ENCODE peak calls at places on chromosomes 7 and 10, in four cellular contexts. T is IMR-90, D is K562, U is GM12878. O is an unnamed sample.

GRCh38 chr10:17410907-17411306 is 43.5 kb downstream of the ST8SIA6 start:
- DNase-seq in T (no peak), D (no peak), U (no peak), O (no peak)

GRCh38 chr10:116980041-116980440 is 24.9 kb downstream of the SHTN1 start:
- DNase-seq in T (no peak), D (no peak), U (no peak), O (no peak)

GRCh38 chr7:118306771-118307170 is 82.3 kb downstream of the ANKRD7 start:
- DNase-seq in T (no peak), D (no peak), U (no peak), O (no peak)

GRCh38 chr10:69472544-69472943 is 21.3 kb downstream of the TSPAN15 start:
- DNase-seq in T (no peak), D (no peak), U (no peak), O (no peak)

GRCh38 chr7:1742555-1743303 is 72.7 kb downstream of the ELFN1 start:
- DNase-seq in T (peak; percentile 14), D (peak; percentile 57), U (no peak), O (no peak)

GRCh38 chr10:47307381-47307780 is 7.4 kb downstream of the GDF10 start:
- DNase-seq in T (no peak), D (no peak), U (no peak), O (no peak)

GRCh38 chr7:74173074-74173473 is 1.1 kb upstream of the EIF4H start:
- DNase-seq in T (no peak), D (no peak), U (no peak), O (no peak)

GRCh38 chr10:23081156-23081833 is 14.1 kb upstream of the MSRB2 start:
- DNase-seq in T (peak; percentile 3), D (no peak), U (no peak), O (no peak)

GRCh38 chr10:100741386-100742066 is 3.9 kb upstream of the PAX2 start:
- DNase-seq in T (no peak), D (no peak), U (no peak), O (no peak)

GRCh38 chr10:100744136-100744979 is 1.0 kb upstream of the PAX2 start:
- DNase-seq in T (no peak), D (no peak), U (no peak), O (peak; percentile 42)

GRCh38 chr10:100743626-100744135 is 1.7 kb upstream of the PAX2 start:
- DNase-seq in T (peak; percentile 55), D (peak; percentile 64), U (no peak), O (peak; percentile 84)

GRCh38 chr10:100742067-100742771 is 3.2 kb upstream of the PAX2 start:
- DNase-seq in T (no peak), D (no peak), U (no peak), O (no peak)

DNA sequence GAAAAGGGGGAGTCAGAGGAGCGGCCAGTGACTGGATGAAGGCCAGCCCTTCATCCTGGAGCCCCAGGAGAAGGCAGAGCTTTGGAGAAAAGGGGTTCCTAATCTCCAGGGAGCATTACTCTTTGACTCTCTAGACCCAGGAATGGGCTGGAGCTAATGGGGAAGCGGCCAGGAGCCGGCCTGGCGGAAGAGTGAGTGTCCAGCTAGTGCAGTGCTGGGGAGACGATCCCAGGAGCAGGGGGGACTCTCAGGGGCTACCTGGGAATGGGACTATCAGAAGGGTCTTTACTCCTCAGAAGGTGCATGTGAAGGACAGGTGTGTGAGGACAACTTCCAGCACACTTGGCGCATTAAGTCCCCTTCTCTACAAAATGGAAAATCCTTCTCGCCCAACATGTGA is 2.4 kb upstream of the PAX2 start:
- DNase-seq in T (no peak), D (no peak), U (no peak), O (no peak)
- TF ChIP-seq CEBPB in T (no peak), D (no peak), U (no peak), O (no peak)

DNA sequence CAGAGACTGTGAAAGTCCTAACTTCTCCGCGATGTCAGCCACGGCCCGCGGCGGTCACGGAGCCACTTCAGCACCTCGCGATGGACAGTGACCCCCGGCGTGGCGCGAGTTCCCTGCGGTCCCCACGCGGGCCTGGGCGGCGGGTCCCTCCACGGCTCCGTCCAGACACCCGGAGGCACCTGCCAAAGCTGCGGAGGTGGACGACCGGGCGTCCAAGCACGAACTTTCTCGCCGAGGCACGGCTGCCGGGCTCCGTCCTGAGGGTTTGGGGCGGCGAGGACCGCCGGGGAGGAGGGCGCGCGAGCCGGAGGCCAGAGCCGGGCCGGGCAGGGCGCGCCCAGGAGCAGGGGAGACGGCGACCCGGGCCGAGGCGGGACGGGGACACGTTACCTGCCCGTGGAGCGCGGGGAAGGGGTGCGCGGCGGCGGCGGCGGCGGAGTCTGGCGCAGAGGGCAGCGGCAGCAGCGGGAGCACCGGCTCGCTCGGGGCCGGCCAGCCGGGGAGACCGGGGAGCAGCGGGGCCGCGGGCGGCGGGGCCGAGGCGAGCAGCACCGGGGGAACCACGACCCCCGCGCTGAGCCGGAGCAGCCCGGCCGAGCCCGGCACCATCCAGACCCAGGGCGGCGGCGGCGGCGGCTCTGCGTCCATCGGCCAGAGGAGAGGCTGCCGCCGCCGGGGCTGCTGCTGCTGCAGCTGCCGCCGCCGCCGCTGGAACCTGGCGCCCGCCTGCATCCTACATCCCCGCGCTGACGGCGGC is 439 bp downstream of the TCERG1L start:
- DNase-seq in T (no peak), D (no peak), U (no peak), O (no peak)
- TF ChIP-seq ELK1 in T (no peak), D (no peak), U (no peak), O (no peak)

GRCh38 chr10:113138937-113139585 is 189.0 kb downstream of the TCF7L2 start:
- DNase-seq in T (no peak), D (no peak), U (no peak), O (no peak)
- TF ChIP-seq CEBPB in T (no peak), D (no peak), U (no peak), O (no peak)

DNA sequence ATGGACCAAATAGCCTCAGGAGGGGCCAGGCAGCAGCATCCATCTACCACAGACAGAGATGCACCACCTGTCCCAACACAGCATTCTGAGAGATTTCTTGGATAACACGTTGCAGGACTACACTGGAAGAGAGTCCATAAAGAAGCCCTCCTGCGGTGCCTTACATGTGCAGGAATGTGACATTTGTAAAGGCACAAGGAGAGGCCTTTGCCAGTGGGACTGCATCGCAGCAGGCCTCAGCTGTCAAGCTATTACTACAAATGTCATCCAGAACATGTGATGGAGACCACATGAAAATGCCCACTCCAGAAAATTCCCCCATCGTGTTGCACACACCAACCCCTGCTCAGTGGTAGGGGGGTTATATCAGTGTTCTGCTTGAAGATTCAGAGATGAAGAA is 77.4 kb downstream of the ATXN7L1 start:
- DNase-seq in T (no peak), D (no peak), U (no peak), O (no peak)
- TF ChIP-seq ELK1 in T (no peak), D (no peak), U (no peak), O (no peak)

DNA sequence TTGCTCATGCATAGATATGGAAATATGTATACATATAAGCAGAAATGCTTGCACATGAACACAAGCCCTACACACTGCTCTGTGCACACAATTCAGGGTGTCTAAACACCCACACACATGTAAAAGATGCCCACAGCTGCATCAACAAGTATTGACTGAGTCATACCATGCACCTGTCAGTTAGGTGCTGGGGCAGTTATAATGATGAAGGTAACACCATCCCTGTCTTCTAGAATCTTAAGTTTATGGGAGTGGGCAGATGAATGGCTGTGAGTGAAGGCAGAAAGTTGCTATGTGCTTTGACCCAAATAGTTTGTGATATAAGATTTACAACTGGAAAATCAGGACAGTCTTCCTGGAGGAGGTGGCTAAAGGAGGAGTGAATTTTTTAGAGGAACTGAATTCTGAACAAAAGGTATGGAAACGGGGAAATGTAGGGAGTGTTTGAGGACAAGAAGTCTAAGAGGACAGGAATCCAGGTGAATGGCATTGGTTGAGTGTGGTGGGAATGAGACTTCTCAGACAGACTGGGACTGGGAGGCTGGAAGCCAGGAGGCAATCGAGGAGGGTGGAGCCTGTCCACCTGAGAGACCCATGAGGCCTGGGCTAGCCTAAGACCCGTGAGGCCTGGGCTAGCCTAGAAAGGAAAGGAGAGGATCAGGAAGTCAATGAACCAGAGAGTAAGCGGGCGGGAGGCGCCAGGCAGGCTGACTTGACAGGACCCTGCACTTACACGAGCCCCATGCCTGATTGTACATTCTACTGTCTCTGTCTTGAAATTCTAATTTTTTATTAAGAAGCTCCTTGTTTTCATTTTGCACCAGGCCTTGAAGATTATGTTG is 20.7 kb downstream of the POLL start:
- DNase-seq in T (no peak), D (no peak), U (no peak), O (no peak)
- TF ChIP-seq CEBPB in T (no peak), D (no peak), U (no peak), O (no peak)

GRCh38 chr7:155058861-155059355 is 11.2 kb upstream of the HTR5A start:
- DNase-seq in T (no peak), D (no peak), U (no peak), O (no peak)

GRCh38 chr7:155051355-155051754 is 18.8 kb upstream of the HTR5A start:
- DNase-seq in T (no peak), D (no peak), U (no peak), O (no peak)

GRCh38 chr7:155052982-155053381 is 17.1 kb upstream of the HTR5A start:
- DNase-seq in T (no peak), D (no peak), U (no peak), O (no peak)
- TF ChIP-seq ELK1 in T (no peak), D (no peak), U (no peak), O (no peak)

O was measured in A549.